ENCODE peak calls at places on chromosomes 1 and 21, in seven cellular contexts. R is NCI-H446; Z is brain microvascular endothelial cell; H is iris pigment epithelial cell; F is stimulated activated CD4-positive, alpha-beta T cell treated with anti-CD3 and anti-CD28 coated beads, TNF-alpha, amount 100 ng/mL, for 24 hours; G is non-pigmented ciliary epithelial cell; D is left cardiac atrium. V is an unnamed sample.

GRCh38 chr1:75719810-75720209 is 4.7 kb upstream of the ACADM start:
- DNase-seq in Z (no peak), H (no peak), G (no peak), R (no peak), D (no peak), F (no peak), V (no peak)

GRCh38 chr1:231190456-231190855 is 28.6 kb downstream of the TRIM67 start:
- DNase-seq in F (no peak), G (no peak), H (no peak), R (no peak), D (no peak), Z (no peak), V (no peak)

GRCh38 chr1:164565356-164565755 is 6.4 kb downstream of the PBX1 start:
- DNase-seq in F (no peak), Z (no peak), G (no peak), D (no peak), R (no peak), H (peak; percentile 52), V (no peak)

GRCh38 chr1:157347508-157347907 is 204.8 kb downstream of the FCRL5 start:
- DNase-seq in Z (no peak), F (no peak), R (no peak), H (no peak), D (no peak), G (no peak), V (no peak)

GRCh38 chr1:19130476-19130875 is 79.6 kb downstream of the UBR4 start:
- DNase-seq in Z (no peak), F (no peak), H (no peak), G (no peak), D (no peak), R (no peak), V (no peak)

GRCh38 chr1:2412773-2413494 is 570 bp upstream of the PEX10 start:
- DNase-seq in H (peak; percentile 62), D (no peak), G (no peak), R (no peak), F (no peak), Z (no peak), V (peak; percentile 57)

GRCh38 chr21:28893687-28894086 is 99.0 kb downstream of the LTN1 start:
- DNase-seq in F (no peak), Z (no peak), D (no peak), R (no peak), G (no peak), H (no peak), V (no peak)

GRCh38 chr1:202023033-202023433 is 12.6 kb downstream of the ELF3 start:
- DNase-seq in G (no peak), H (no peak), F (no peak), R (no peak), Z (no peak), D (no peak), V (no peak)

GRCh38 chr1:230272557-230272956 is 153.6 kb downstream of the PGBD5 start:
- DNase-seq in H (no peak), D (no peak), F (no peak), R (no peak), Z (no peak), G (no peak), V (no peak)

GRCh38 chr1:233654667-233655432 is 40.9 kb downstream of the KCNK1 start:
- DNase-seq in G (no peak), D (no peak), Z (no peak), F (no peak), R (no peak), H (no peak), V (no peak)

GRCh38 chr1:22171951-22172715 is 29.2 kb upstream of the WNT4 start:
- DNase-seq in Z (no peak), R (no peak), H (no peak), F (no peak), D (no peak), G (no peak), V (no peak)

GRCh38 chr1:87194856-87195255 is 133.8 kb upstream of the LMO4 start:
- DNase-seq in D (no peak), R (no peak), F (no peak), Z (no peak), G (no peak), H (no peak), V (no peak)

GRCh38 chr1:64505944-64506658 is 36.2 kb downstream of the CACHD1 start:
- DNase-seq in F (no peak), D (no peak), H (peak; percentile 49), G (peak; percentile 45), R (no peak), Z (no peak), V (peak; percentile 76)

GRCh38 chr1:150974580-150975478 is at the start of gene CERS2:
- DNase-seq in F (peak; percentile 29), Z (peak; percentile 62), R (peak; percentile 40), D (peak; percentile 86), G (no peak), H (peak; percentile 78), V (peak; percentile 82)

GRCh38 chr1:96308314-96308713 is 413.3 kb upstream of the PTBP2 start:
- DNase-seq in R (no peak), H (no peak), G (no peak), F (no peak), D (no peak), Z (no peak), V (no peak)

GRCh38 chr1:150156868-150157603 is 7.3 kb downstream of the PLEKHO1 start:
- DNase-seq in G (no peak), D (no peak), H (peak; percentile 50), Z (no peak), R (no peak), F (no peak), V (no peak)

GRCh38 chr1:102790997-102791396 is 317.3 kb downstream of the COL11A1 start:
- DNase-seq in F (no peak), G (no peak), R (no peak), D (no peak), Z (peak; percentile 19), H (peak; percentile 6), V (peak; percentile 30)

GRCh38 chr21:39397651-39398385 is 47.8 kb downstream of the LCA5L start:
- DNase-seq in H (peak; percentile 63), G (no peak), F (no peak), R (no peak), D (no peak), Z (no peak), V (no peak)

GRCh38 chr1:187878883-187879282 is 1050.1 kb downstream of the PLA2G4A start:
- DNase-seq in F (no peak), H (no peak), Z (no peak), R (no peak), D (no peak), G (no peak), V (no peak)

GRCh38 chr1:22491995-22492726 is 40.5 kb downstream of the ZBTB40 start:
- DNase-seq in D (peak; percentile 22), H (no peak), F (no peak), Z (no peak), G (no peak), R (no peak), V (no peak)

GRCh38 chr1:72397786-72398185 is 115.4 kb upstream of the NEGR1 start:
- DNase-seq in H (peak; percentile 91), D (no peak), Z (peak; percentile 90), F (no peak), R (no peak), G (peak; percentile 62), V (no peak)

GRCh38 chr1:84141177-84142003 is 2.7 kb upstream of the PRKACB start:
- DNase-seq in R (no peak), D (no peak), Z (no peak), G (no peak), F (no peak), H (peak; percentile 27), V (no peak)

GRCh38 chr1:164561461-164561860 is 2.5 kb downstream of the PBX1 start:
- DNase-seq in G (no peak), F (no peak), H (peak; percentile 26), R (no peak), Z (no peak), D (no peak), V (no peak)

GRCh38 chr21:41634858-41635257 is 126.9 kb upstream of the TMPRSS2 start:
- DNase-seq in G (no peak), Z (peak; percentile 65), R (no peak), H (no peak), D (no peak), F (no peak), V (no peak)

GRCh38 chr21:35609263-35609662 is 451.1 kb downstream of the SETD4 start:
- DNase-seq in Z (no peak), R (no peak), D (no peak), G (no peak), H (no peak), F (no peak), V (no peak)

GRCh38 chr1:22870201-22870871 is 102.3 kb downstream of the LACTBL1 start:
- DNase-seq in D (no peak), H (peak; percentile 60), R (peak; percentile 49), Z (no peak), G (no peak), F (no peak), V (no peak)

GRCh38 chr1:31788825-31789256 is 24.7 kb upstream of the ADGRB2 start:
- DNase-seq in Z (peak; percentile 57), D (no peak), F (no peak), R (peak; percentile 74), G (no peak), H (peak; percentile 67), V (no peak)

V was measured in T47D.